ENCODE peak calls at places on chromosomes 4 and X, in seven cellular contexts. R, J, H, E, Y, X and K are unnamed samples.

GRCh38 chrX:17689971-17690409 is 47.3 kb upstream of the SCML1 start:
- DNase-seq in R (peak), J (peak), H (peak), E (peak), Y (no peak), X (no peak), K (peak)

GRCh38 chr4:48642421-48643144 is 137.5 kb downstream of the FRYL start:
- DNase-seq in R (no peak), J (peak), H (no peak), E (no peak), Y (no peak), X (no peak), K (no peak)

GRCh38 chr4:40055379-40055872 is 1.2 kb upstream of the N4BP2 start:
- DNase-seq in R (no peak), J (no peak), H (no peak), E (no peak), Y (no peak), X (no peak), K (no peak)

GRCh38 chr4:57094482-57095223 is 15.5 kb downstream of the IGFBP7 start:
- DNase-seq in R (no peak), J (peak), H (no peak), E (peak), Y (no peak), X (no peak), K (no peak)

GRCh38 chr4:165378763-165379631 is at the start of gene CPE:
- DNase-seq in R (peak), J (peak), H (peak), E (peak), Y (peak), X (no peak), K (peak)

GRCh38 chrX:118536687-118537461 is 41.3 kb downstream of the DOCK11 start:
- DNase-seq in R (no peak), J (peak), H (peak), E (peak), Y (peak), X (no peak), K (peak)

GRCh38 chr4:80172203-80172602 is 25.1 kb upstream of the PRDM8 start:
- DNase-seq in R (no peak), J (no peak), H (no peak), E (no peak), Y (no peak), X (no peak), K (no peak)

GRCh38 chrX:115949900-115950822 is 220.4 kb upstream of the AGTR2 start:
- DNase-seq in R (peak), J (no peak), H (no peak), E (no peak), Y (no peak), X (no peak), K (peak)

GRCh38 chr4:121943941-121944340 is 7.9 kb downstream of the TRPC3 start:
- DNase-seq in R (no peak), J (no peak), H (no peak), E (peak), Y (no peak), X (peak), K (no peak)

GRCh38 chr4:4502694-4503311 is 39.0 kb downstream of the STX18 start:
- DNase-seq in R (no peak), J (peak), H (no peak), E (no peak), Y (no peak), X (no peak), K (no peak)

GRCh38 chr4:107603430-107603829 is 116.6 kb downstream of the PAPSS1 start:
- DNase-seq in R (no peak), J (peak), H (no peak), E (peak), Y (no peak), X (no peak), K (no peak)

GRCh38 chr4:137129471-137130244 is 402.6 kb downstream of the PCDH18 start:
- DNase-seq in R (no peak), J (peak), H (no peak), E (no peak), Y (no peak), X (no peak), K (no peak)

GRCh38 chr4:121582296-121582695 is 114.5 kb downstream of the ANXA5 start:
- DNase-seq in R (no peak), J (no peak), H (no peak), E (no peak), Y (no peak), X (no peak), K (no peak)

GRCh38 chr4:132557660-132558059 is 591.4 kb upstream of the PCDH10 start:
- DNase-seq in R (no peak), J (no peak), H (no peak), E (peak), Y (no peak), X (peak), K (no peak)

GRCh38 chr4:108303488-108304177 is 134.9 kb upstream of the LEF1 start:
- DNase-seq in R (no peak), J (peak), H (no peak), E (peak), Y (no peak), X (peak), K (no peak)

GRCh38 chr4:105182211-105182610 is 35.5 kb downstream of the TET2 start:
- DNase-seq in R (no peak), J (no peak), H (no peak), E (no peak), Y (no peak), X (no peak), K (no peak)

GRCh38 chrX:119401569-119401968 is 2.4 kb downstream of the SLC25A43 start:
- DNase-seq in R (peak), J (no peak), H (no peak), E (no peak), Y (no peak), X (no peak), K (no peak)